ENCODE peak calls at places on chromosomes 13 and 19, in four cellular contexts. G is WTC11, C is K562, T is HepG2. O is an unnamed sample.

GRCh38 chr19:18417250-18418033 is 1.8 kb upstream of the SSBP4 start:
- DNase-seq in T (peak; percentile 63), G (peak; percentile 85), C (peak; percentile 79), O (peak; percentile 79)

GRCh38 chr19:888615-889385 is 4.2 kb downstream of the MED16 start:
- DNase-seq in C (peak; percentile 66), G (no peak), T (no peak), O (no peak)

GRCh38 chr13:27372896-27373295 is 51.5 kb upstream of the GTF3A start:
- DNase-seq in C (no peak), G (peak; percentile 41), T (peak; percentile 68), O (peak; percentile 51)

GRCh38 chr13:23985846-23986245 is 88.5 kb upstream of the C1QTNF9B start:
- DNase-seq in C (no peak), G (no peak), T (no peak), O (no peak)

GRCh38 chr19:35090160-35090794 is 25.3 kb upstream of the FXYD3 start:
- DNase-seq in G (peak; percentile 71), T (peak; percentile 54), C (peak; percentile 84), O (peak; percentile 99)

GRCh38 chr13:101649490-101650126 is 197.1 kb downstream of the ITGBL1 start:
- DNase-seq in T (no peak), G (no peak), C (no peak), O (peak; percentile 30)

GRCh38 chr19:54329476-54330165 is 9.3 kb downstream of the LILRA4 start:
- DNase-seq in G (no peak), C (no peak), T (no peak), O (no peak)

GRCh38 chr13:109779876-109780516 is 6.4 kb downstream of the IRS2 start:
- DNase-seq in G (no peak), T (no peak), C (no peak), O (no peak)

GRCh38 chr19:46515879-46516350 is 20.2 kb upstream of the PNMA8B start:
- DNase-seq in C (peak; percentile 80), G (no peak), T (peak; percentile 23), O (peak; percentile 89)

GRCh38 chr19:6423499-6424189 is 967 bp downstream of the KHSRP start:
- DNase-seq in G (peak; percentile 59), T (peak; percentile 49), C (peak; percentile 43), O (peak; percentile 36)

GRCh38 chr13:99687728-99688397 is 186.6 kb downstream of the TM9SF2 start:
- DNase-seq in G (peak; percentile 69), C (no peak), T (no peak), O (no peak)

GRCh38 chr13:110564472-110564985 is 3.0 kb upstream of the RAB20 start:
- DNase-seq in T (no peak), C (no peak), G (no peak), O (no peak)

GRCh38 chr13:93561553-93561952 is 334.9 kb downstream of the GPC6 start:
- DNase-seq in T (no peak), G (no peak), C (no peak), O (no peak)

GRCh38 chr13:89900104-89900760 is 1447.3 kb upstream of the MIR17HG start:
- DNase-seq in G (no peak), C (no peak), T (peak; percentile 39), O (no peak)

GRCh38 chr13:99269627-99270252 is 11.6 kb upstream of the GPR18 start:
- DNase-seq in G (no peak), T (peak; percentile 25), C (no peak), O (peak; percentile 45)

GRCh38 chr19:2043269-2043641 is 7.8 kb downstream of the MKNK2 start:
- DNase-seq in T (no peak), G (no peak), C (no peak), O (no peak)

GRCh38 chr13:72853000-72853399 is 71.1 kb downstream of the PIBF1 start:
- DNase-seq in C (no peak), G (no peak), T (no peak), O (no peak)

GRCh38 chr13:27953671-27954405 is 15.3 kb downstream of the CDX2 start:
- DNase-seq in T (peak; percentile 19), C (peak; percentile 56), G (peak; percentile 91), O (peak; percentile 82)

GRCh38 chr19:48853483-48853882 is 14.9 kb downstream of the PLEKHA4 start:
- DNase-seq in T (no peak), C (no peak), G (no peak), O (no peak)

GRCh38 chr13:101397742-101398141 is 18.6 kb downstream of the NALCN start:
- DNase-seq in G (no peak), C (no peak), T (no peak), O (peak; percentile 11)

GRCh38 chr19:18289471-18290066 is 8.1 kb upstream of the JUND start:
- DNase-seq in C (no peak), G (no peak), T (no peak), O (no peak)

GRCh38 chr13:73956101-73956500 is 178.1 kb downstream of the KLF12 start:
- DNase-seq in C (no peak), G (no peak), T (no peak), O (no peak)

GRCh38 chr19:43464089-43464775 is 1.2 kb downstream of the LYPD3 start:
- DNase-seq in G (peak; percentile 80), T (no peak), C (peak; percentile 86), O (no peak)

GRCh38 chr19:47275866-47276461 is 1.3 kb downstream of the INAFM1 start:
- DNase-seq in C (no peak), T (no peak), G (no peak), O (no peak)

GRCh38 chr13:45454204-45454603 is 10.5 kb upstream of the COG3 start:
- DNase-seq in G (no peak), C (no peak), T (no peak), O (no peak)

GRCh38 chr13:43786766-43787517 is at the start of gene ENOX1:
- DNase-seq in T (no peak), G (peak; percentile 63), C (no peak), O (peak; percentile 13)

DNA sequence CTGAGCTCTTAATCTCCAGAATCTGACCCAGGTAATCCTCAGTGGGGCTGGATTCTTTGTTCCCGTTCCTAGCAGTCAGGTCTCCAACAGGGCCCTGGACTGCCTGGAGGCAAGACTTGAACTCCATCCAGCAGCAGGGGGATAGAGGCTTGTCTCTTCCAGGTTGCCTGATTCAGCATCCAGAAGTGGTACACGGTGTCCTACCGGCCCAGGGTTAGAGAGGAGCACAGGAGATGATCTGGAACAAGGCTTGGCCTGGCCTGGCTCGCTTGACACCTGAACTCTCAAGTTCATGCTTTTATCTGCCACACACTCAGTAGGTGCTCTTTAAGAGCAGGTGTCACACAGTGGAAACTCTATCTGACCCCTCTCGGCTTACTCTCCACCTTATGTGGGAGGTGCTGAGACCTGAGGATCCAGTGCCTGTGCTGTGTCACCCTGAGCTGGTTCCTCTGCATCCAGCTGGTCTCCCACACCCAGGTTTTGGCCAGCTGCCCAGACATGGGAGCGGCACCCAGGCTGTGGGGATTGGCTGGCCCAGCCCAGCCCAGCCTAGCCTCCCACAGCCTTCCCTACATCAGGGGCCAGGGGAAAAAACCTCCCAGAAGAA is at the start of gene CYP4F3:
- DNase-seq in C (peak; percentile 83), G (no peak), T (peak; percentile 81), O (peak; percentile 72)
- TF ChIP-seq NR3C1 in C (no peak), G (no peak), T (no peak), O (no peak)

GRCh38 chr19:33398361-33399060 is 25.0 kb downstream of the CEBPG start:
- DNase-seq in G (no peak), C (no peak), T (no peak), O (no peak)

GRCh38 chr19:33399745-33400681 is 26.5 kb downstream of the CEBPG start:
- DNase-seq in T (no peak), G (peak; percentile 21), C (no peak), O (no peak)

GRCh38 chr19:33397536-33398360 is 24.2 kb downstream of the CEBPG start:
- DNase-seq in C (peak; percentile 65), T (peak; percentile 50), G (peak; percentile 52), O (no peak)

GRCh38 chr19:33400856-33401682 is 27.6 kb downstream of the CEBPG start:
- DNase-seq in T (peak; percentile 44), C (no peak), G (no peak), O (no peak)

GRCh38 chr19:33399081-33399744 is 25.7 kb downstream of the CEBPG start:
- DNase-seq in T (no peak), C (no peak), G (peak; percentile 9), O (no peak)
- TF ChIP-seq NR3C1 in T (no peak), C (no peak), G (no peak), O (no peak)

DNA sequence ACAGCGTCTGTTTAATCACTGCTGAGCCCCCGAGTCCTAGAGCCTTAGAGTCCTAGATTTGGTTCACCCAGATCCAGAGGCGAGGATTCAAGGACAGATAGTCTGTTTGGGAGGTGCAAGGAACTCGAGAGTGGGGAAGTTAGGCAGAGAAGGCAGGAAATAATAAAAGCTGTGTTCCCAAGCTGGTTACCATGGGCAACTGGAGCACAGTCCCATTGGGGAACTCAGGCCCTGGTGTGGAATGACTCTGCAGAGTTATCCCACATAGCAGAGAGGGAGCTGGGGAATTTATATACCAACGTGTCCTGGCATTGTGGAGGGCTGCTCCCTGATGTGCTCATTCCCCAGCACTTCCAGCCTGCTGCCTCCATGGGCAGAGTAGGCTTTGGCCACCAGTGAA is 9.7 kb downstream of the IGSF23 start:
- DNase-seq in C (no peak), T (no peak), G (no peak), O (no peak)
- TF ChIP-seq NR3C1 in C (no peak), T (no peak), G (no peak), O (no peak)

GRCh38 chr13:106619688-106620555 is 52.0 kb upstream of the ARGLU1 start:
- DNase-seq in C (peak; percentile 37), T (peak; percentile 40), G (peak; percentile 24), O (peak; percentile 15)
- TF ChIP-seq NR3C1 in C (no peak), T (no peak), G (no peak), O (no peak)

DNA sequence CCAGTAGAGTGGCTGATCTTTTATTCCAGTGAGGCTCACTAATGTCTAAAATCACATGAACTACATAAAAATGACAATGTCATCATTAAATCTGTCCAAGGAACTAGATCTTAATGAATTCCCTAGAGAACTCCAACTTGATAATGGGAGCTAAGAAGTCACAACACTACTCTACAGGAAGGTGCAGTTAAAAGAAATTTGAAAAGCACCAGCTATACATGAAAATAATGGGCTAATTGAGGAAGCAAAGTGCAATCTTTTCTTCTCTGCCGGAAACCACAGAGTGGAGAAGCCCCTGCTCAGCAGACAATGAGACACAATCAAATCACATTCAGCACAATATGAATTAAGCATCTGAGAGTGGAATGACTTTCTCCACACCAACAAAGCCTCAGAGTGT is 261.8 kb downstream of the LHFPL6 start:
- DNase-seq in T (no peak), G (no peak), C (no peak), O (no peak)
- TF ChIP-seq NR3C1 in T (no peak), G (no peak), C (no peak), O (no peak)

DNA sequence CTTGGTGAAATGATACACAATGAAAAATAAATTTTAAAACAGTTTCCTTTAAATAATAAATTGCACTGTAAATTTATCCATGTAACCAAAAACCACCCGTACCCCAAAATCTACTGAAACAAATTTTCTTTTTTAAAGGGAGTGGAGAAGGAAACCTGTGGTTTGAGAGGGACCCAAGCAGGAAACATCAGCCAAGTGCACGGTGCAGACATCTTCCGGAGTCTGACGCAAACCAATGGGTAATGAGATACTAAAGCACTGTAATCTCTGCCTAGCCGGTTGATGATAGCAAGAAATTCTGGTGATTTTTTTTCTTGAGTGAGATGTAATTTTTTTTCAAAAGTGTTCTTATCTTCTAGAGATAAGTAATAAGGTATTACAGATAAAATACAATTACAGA is 115.4 kb downstream of the ABCC4 start:
- DNase-seq in G (no peak), T (no peak), C (no peak), O (no peak)
- TF ChIP-seq NR3C1 in G (no peak), T (no peak), C (no peak), O (no peak)

GRCh38 chr13:34469212-34469983 is 472.7 kb upstream of the NBEA start:
- DNase-seq in C (no peak), G (no peak), T (no peak), O (peak; percentile 73)
- TF ChIP-seq NR3C1 in C (no peak), G (no peak), T (no peak), O (no peak)